ENCODE peak calls at places on chromosomes 16 and 17, in five cellular contexts. One of them, this sample, is unnamed.
A peak's percentile ranks its signal among the peaks of the same experiment; 100 is the strongest.

GRCh38 chr16:71515026-71515425 is 11.2 kb upstream of the CHST4 start:
- DNase-seq in aorta: no peak
- DNase-seq in body of pancreas: peak; percentile 71
- DNase-seq in CD4-positive, CD25-positive, alpha-beta regulatory T cell: no peak
- DNase-seq in fibroblast of lung: no peak
- DNase-seq in this sample: peak; percentile 64

GRCh38 chr17:27892866-27893769 is at the start of gene LYRM9:
- DNase-seq in CD4-positive, CD25-positive, alpha-beta regulatory T cell: peak; percentile 91
- DNase-seq in fibroblast of lung: peak; percentile 83
- DNase-seq in body of pancreas: peak; percentile 94
- DNase-seq in aorta: peak; percentile 94
- DNase-seq in this sample: peak; percentile 82

GRCh38 chr17:46848534-46848933 is 2.8 kb upstream of the WNT9B start:
- DNase-seq in CD4-positive, CD25-positive, alpha-beta regulatory T cell: no peak
- DNase-seq in body of pancreas: no peak
- DNase-seq in fibroblast of lung: no peak
- DNase-seq in aorta: no peak
- DNase-seq in this sample: no peak

GRCh38 chr16:46658925-46659324 is 30.1 kb downstream of the VPS35 start:
- DNase-seq in body of pancreas: no peak
- DNase-seq in fibroblast of lung: no peak
- DNase-seq in CD4-positive, CD25-positive, alpha-beta regulatory T cell: no peak
- DNase-seq in aorta: peak; percentile 76
- DNase-seq in this sample: no peak

GRCh38 chr16:52912565-52913173 is 140.0 kb downstream of the CHD9NB start:
- DNase-seq in body of pancreas: peak; percentile 76
- DNase-seq in aorta: peak; percentile 52
- DNase-seq in fibroblast of lung: peak; percentile 66
- DNase-seq in CD4-positive, CD25-positive, alpha-beta regulatory T cell: no peak
- DNase-seq in this sample: peak; percentile 77

GRCh38 chr16:57024894-57025680 is 35.7 kb downstream of the NLRC5 start:
- DNase-seq in body of pancreas: no peak
- DNase-seq in CD4-positive, CD25-positive, alpha-beta regulatory T cell: no peak
- DNase-seq in fibroblast of lung: no peak
- DNase-seq in aorta: no peak
- DNase-seq in this sample: no peak

GRCh38 chr17:79811036-79811887 is 14.4 kb upstream of the CBX8 start:
- DNase-seq in body of pancreas: no peak
- DNase-seq in CD4-positive, CD25-positive, alpha-beta regulatory T cell: no peak
- DNase-seq in aorta: no peak
- DNase-seq in fibroblast of lung: no peak
- DNase-seq in this sample: no peak

GRCh38 chr16:85675528-85675927 is 13.2 kb downstream of the GINS2 start:
- DNase-seq in aorta: peak; percentile 3
- DNase-seq in fibroblast of lung: peak; percentile 59
- DNase-seq in body of pancreas: no peak
- DNase-seq in CD4-positive, CD25-positive, alpha-beta regulatory T cell: no peak
- DNase-seq in this sample: no peak

GRCh38 chr17:2102931-2103398 is 48.1 kb downstream of the HIC1 start:
- DNase-seq in body of pancreas: no peak
- DNase-seq in fibroblast of lung: peak; percentile 53
- DNase-seq in aorta: no peak
- DNase-seq in CD4-positive, CD25-positive, alpha-beta regulatory T cell: no peak
- DNase-seq in this sample: no peak

GRCh38 chr17:59783221-59784016 is 76.0 kb downstream of the VMP1 start:
- DNase-seq in fibroblast of lung: peak; percentile 64
- DNase-seq in CD4-positive, CD25-positive, alpha-beta regulatory T cell: peak; percentile 52
- DNase-seq in aorta: no peak
- DNase-seq in body of pancreas: no peak
- DNase-seq in this sample: no peak

GRCh38 chr16:3797904-3798811 is 80.8 kb upstream of the TRAP1 start:
- DNase-seq in aorta: no peak
- DNase-seq in fibroblast of lung: no peak
- DNase-seq in CD4-positive, CD25-positive, alpha-beta regulatory T cell: no peak
- DNase-seq in body of pancreas: no peak
- DNase-seq in this sample: no peak

GRCh38 chr17:45060382-45060823 is 714 bp upstream of the NMT1 start:
- DNase-seq in aorta: no peak
- DNase-seq in CD4-positive, CD25-positive, alpha-beta regulatory T cell: no peak
- DNase-seq in body of pancreas: no peak
- DNase-seq in fibroblast of lung: no peak
- DNase-seq in this sample: no peak

GRCh38 chr17:35241520-35241919 is 1.4 kb upstream of the SLFN5 start:
- DNase-seq in aorta: no peak
- DNase-seq in fibroblast of lung: no peak
- DNase-seq in CD4-positive, CD25-positive, alpha-beta regulatory T cell: peak; percentile 21
- DNase-seq in body of pancreas: no peak
- DNase-seq in this sample: no peak

GRCh38 chr16:11757671-11758545 is 15.3 kb upstream of the TXNDC11 start:
- DNase-seq in CD4-positive, CD25-positive, alpha-beta regulatory T cell: no peak
- DNase-seq in fibroblast of lung: peak; percentile 71
- DNase-seq in aorta: no peak
- DNase-seq in body of pancreas: no peak
- DNase-seq in this sample: peak; percentile 91

GRCh38 chr16:30395992-30396560 is 856 bp downstream of the ZNF48 start:
- DNase-seq in body of pancreas: no peak
- DNase-seq in fibroblast of lung: no peak
- DNase-seq in aorta: no peak
- DNase-seq in CD4-positive, CD25-positive, alpha-beta regulatory T cell: no peak
- DNase-seq in this sample: peak; percentile 42

GRCh38 chr17:73343168-73343634 is 31.4 kb upstream of the CDC42EP4 start:
- DNase-seq in fibroblast of lung: peak; percentile 86
- DNase-seq in aorta: peak; percentile 84
- DNase-seq in body of pancreas: peak; percentile 54
- DNase-seq in CD4-positive, CD25-positive, alpha-beta regulatory T cell: no peak
- DNase-seq in this sample: no peak

GRCh38 chr16:53083123-53083522 is 28.3 kb downstream of the CHD9 start:
- DNase-seq in CD4-positive, CD25-positive, alpha-beta regulatory T cell: no peak
- DNase-seq in fibroblast of lung: no peak
- DNase-seq in body of pancreas: no peak
- DNase-seq in aorta: no peak
- DNase-seq in this sample: no peak

GRCh38 chr16:89373355-89374110 is 116.8 kb downstream of the ANKRD11 start:
- DNase-seq in body of pancreas: no peak
- DNase-seq in fibroblast of lung: peak; percentile 60
- DNase-seq in CD4-positive, CD25-positive, alpha-beta regulatory T cell: no peak
- DNase-seq in aorta: peak; percentile 86
- DNase-seq in this sample: no peak

GRCh38 chr16:69496376-69496775 is 69.4 kb upstream of the NFAT5 start:
- DNase-seq in CD4-positive, CD25-positive, alpha-beta regulatory T cell: no peak
- DNase-seq in aorta: no peak
- DNase-seq in fibroblast of lung: no peak
- DNase-seq in body of pancreas: no peak
- DNase-seq in this sample: no peak

GRCh38 chr17:53336281-53336680 is 486.4 kb upstream of the KIF2B start:
- DNase-seq in body of pancreas: no peak
- DNase-seq in CD4-positive, CD25-positive, alpha-beta regulatory T cell: no peak
- DNase-seq in aorta: no peak
- DNase-seq in fibroblast of lung: no peak
- DNase-seq in this sample: no peak

GRCh38 chr16:79042886-79043285 is 557.7 kb downstream of the MAF start:
- DNase-seq in CD4-positive, CD25-positive, alpha-beta regulatory T cell: peak; percentile 2
- DNase-seq in aorta: no peak
- DNase-seq in fibroblast of lung: no peak
- DNase-seq in body of pancreas: no peak
- DNase-seq in this sample: no peak

GRCh38 chr17:2171725-2172446 is 117.0 kb downstream of the HIC1 start:
- DNase-seq in body of pancreas: peak; percentile 88
- DNase-seq in aorta: peak; percentile 85
- DNase-seq in CD4-positive, CD25-positive, alpha-beta regulatory T cell: no peak
- DNase-seq in fibroblast of lung: peak; percentile 100
- DNase-seq in this sample: peak; percentile 7

GRCh38 chr17:14078027-14078426 is 8.7 kb downstream of the COX10 start:
- DNase-seq in aorta: no peak
- DNase-seq in fibroblast of lung: no peak
- DNase-seq in CD4-positive, CD25-positive, alpha-beta regulatory T cell: peak; percentile 11
- DNase-seq in body of pancreas: no peak
- DNase-seq in this sample: no peak

GRCh38 chr17:37082985-37083384 is 134.2 kb downstream of the AATF start:
- DNase-seq in body of pancreas: no peak
- DNase-seq in aorta: no peak
- DNase-seq in CD4-positive, CD25-positive, alpha-beta regulatory T cell: no peak
- DNase-seq in fibroblast of lung: no peak
- DNase-seq in this sample: no peak

GRCh38 chr16:28935924-28936783 is 4.4 kb downstream of the CD19 start:
- DNase-seq in body of pancreas: peak; percentile 70
- DNase-seq in CD4-positive, CD25-positive, alpha-beta regulatory T cell: peak; percentile 81
- DNase-seq in fibroblast of lung: peak; percentile 57
- DNase-seq in aorta: peak; percentile 91
- DNase-seq in this sample: peak; percentile 98

GRCh38 chr16:89598199-89598598 is 15.2 kb upstream of the DPEP1 start:
- DNase-seq in aorta: no peak
- DNase-seq in body of pancreas: no peak
- DNase-seq in CD4-positive, CD25-positive, alpha-beta regulatory T cell: no peak
- DNase-seq in fibroblast of lung: peak; percentile 57
- DNase-seq in this sample: no peak

GRCh38 chr16:80994451-80994850 is 12.2 kb downstream of the CMC2 start:
- DNase-seq in fibroblast of lung: peak; percentile 11
- DNase-seq in aorta: no peak
- DNase-seq in body of pancreas: no peak
- DNase-seq in CD4-positive, CD25-positive, alpha-beta regulatory T cell: no peak
- DNase-seq in this sample: no peak

GRCh38 chr16:67967183-67967955 is 1.1 kb downstream of the SLC12A4 start:
- DNase-seq in fibroblast of lung: no peak
- DNase-seq in aorta: no peak
- DNase-seq in body of pancreas: no peak
- DNase-seq in CD4-positive, CD25-positive, alpha-beta regulatory T cell: peak; percentile 12
- DNase-seq in this sample: no peak

GRCh38 chr16:55499951-55500350 is 8.9 kb upstream of the LPCAT2 start:
- DNase-seq in fibroblast of lung: peak; percentile 93
- DNase-seq in CD4-positive, CD25-positive, alpha-beta regulatory T cell: no peak
- DNase-seq in body of pancreas: no peak
- DNase-seq in aorta: peak; percentile 86
- DNase-seq in this sample: no peak

DNA sequence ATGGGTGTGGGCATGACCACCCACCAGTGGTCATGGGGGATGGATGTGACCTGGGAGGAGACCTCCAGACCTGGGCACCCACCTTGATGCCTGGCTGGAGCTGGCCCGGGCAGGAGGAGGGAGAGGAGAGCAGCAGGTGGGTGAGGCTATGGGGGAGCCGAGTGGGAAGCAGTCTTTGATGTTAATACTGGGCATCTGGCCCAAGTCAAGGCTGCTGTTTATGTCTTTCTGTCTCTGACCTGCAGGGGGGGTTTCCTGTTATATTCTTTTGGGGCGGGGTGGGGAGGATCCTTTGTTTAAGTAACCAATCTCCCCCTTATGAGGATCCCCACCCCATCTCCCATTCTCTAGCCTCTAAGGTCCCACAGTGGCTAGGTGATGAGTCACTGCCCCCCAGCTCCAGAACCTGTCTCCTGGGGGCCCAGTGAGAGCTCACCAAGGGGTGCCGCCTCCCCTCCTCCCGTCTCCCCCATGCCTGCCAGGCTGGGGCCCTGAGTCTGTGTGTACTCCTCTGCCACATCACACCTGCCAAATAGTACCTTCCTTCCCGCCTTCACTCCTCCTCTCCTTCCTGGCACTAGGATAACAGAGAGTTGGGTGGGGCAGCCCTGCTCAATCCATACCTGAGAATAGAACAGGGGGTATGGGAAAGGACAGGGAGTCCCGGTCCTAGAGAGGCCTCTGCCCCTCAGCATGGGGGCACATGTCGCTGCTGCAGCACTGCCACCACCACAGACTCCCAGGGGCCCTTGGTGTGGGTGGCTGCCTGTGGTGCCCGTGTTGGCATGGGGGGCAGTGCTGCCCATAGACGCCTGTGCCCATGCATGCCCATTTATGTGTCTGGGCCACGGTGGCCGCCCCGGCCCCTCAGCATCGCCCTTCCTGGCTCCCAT is 7.2 kb downstream of the THRA start:
- DNase-seq in aorta: no peak
- DNase-seq in fibroblast of lung: peak; percentile 56
- DNase-seq in CD4-positive, CD25-positive, alpha-beta regulatory T cell: peak; percentile 40
- DNase-seq in body of pancreas: peak; percentile 79
- DNase-seq in this sample: peak; percentile 88
- H3K4me1 ChIP-seq in aorta: no peaks in the 10 kb centered on the region
- H3K4me1 ChIP-seq in fibroblast of lung: peaks cover 43% of the 10 kb centered on the region
- H3K4me1 ChIP-seq in CD4-positive, CD25-positive, alpha-beta regulatory T cell: peaks cover 69% of the 10 kb centered on the region
- H3K4me1 ChIP-seq in body of pancreas: peaks cover 90% of the 10 kb centered on the region
- H3K4me1 ChIP-seq in this sample: peaks cover 35% of the 10 kb centered on the region

DNA sequence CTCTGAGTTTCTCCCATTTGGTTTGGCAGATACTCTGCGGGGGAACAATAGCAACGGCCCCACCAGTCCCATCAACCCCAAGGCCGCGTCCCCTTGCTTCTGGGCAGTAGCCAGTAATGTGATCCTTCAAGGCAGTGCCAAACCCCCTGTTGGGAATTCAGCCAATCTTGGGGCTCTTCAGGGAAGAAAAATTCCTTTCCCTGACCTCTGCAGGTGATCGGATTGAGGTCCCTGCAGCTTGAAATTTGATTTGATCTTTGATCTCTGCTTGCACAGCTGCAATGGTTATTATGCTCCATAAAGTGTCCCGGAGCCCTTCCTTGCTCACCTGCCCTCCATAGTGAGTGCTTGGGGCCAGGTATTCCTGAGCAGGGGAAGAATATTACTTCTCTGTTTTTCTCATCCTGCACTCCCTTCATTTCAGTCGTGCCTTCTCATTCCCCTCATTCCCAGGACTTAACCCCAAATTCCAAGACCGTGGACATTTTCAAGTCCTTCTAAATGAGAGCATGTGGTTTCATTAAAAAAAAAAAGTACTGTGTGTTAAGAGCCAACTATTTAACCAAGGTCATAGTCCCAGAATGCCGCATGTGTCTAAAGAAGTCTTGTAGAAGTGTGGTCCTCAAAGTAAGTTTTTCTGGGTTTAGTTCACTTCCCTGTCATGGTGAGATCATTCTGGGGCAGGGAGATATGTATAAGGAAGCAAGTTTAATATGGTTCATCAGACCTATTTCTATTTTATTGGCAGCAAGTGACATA is 56.3 kb downstream of the SOX9 start:
- DNase-seq in fibroblast of lung: no peak
- DNase-seq in aorta: no peak
- DNase-seq in CD4-positive, CD25-positive, alpha-beta regulatory T cell: no peak
- DNase-seq in body of pancreas: no peak
- DNase-seq in this sample: peak; percentile 68
- H3K27ac ChIP-seq in fibroblast of lung: no peak overlapping the region
- H3K27ac ChIP-seq in aorta: no peak overlapping the region
- H3K27ac ChIP-seq in CD4-positive, CD25-positive, alpha-beta regulatory T cell: no peak overlapping the region
- H3K27ac ChIP-seq in body of pancreas: no peak overlapping the region
- H3K27ac ChIP-seq in this sample: no peak overlapping the region

DNA sequence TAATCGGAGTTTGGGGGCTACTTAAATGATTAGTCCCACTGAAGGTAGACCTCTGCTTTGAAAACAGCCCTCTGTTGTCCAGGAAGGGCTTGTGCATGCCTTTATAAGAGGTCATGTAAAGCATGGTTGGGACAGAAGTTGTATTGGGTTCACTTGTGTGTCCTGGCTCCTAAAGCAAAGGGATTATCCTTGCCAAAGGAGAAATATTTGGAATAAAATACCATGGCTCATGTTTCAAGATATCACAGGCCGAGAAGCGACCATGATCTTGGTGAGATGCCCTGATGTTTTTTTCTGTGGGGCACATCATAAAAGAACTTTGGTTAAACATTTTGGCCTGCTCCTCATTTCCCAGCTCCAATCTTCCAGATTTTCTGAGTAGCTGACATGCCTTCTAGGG is 234.1 kb downstream of the MSI2 start:
- DNase-seq in CD4-positive, CD25-positive, alpha-beta regulatory T cell: no peak
- DNase-seq in body of pancreas: no peak
- DNase-seq in aorta: no peak
- DNase-seq in fibroblast of lung: no peak
- DNase-seq in this sample: no peak
- H3K4me1 ChIP-seq in CD4-positive, CD25-positive, alpha-beta regulatory T cell: peaks cover 11% of the 10 kb centered on the region
- H3K4me1 ChIP-seq in body of pancreas: no peaks in the 10 kb centered on the region
- H3K4me1 ChIP-seq in aorta: peaks cover 4% of the 10 kb centered on the region
- H3K4me1 ChIP-seq in fibroblast of lung: no peaks in the 10 kb centered on the region
- H3K4me1 ChIP-seq in this sample: no peaks in the 10 kb centered on the region

GRCh38 chr17:66276328-66276937 is 26.0 kb upstream of the PRKCA start:
- DNase-seq in body of pancreas: no peak
- DNase-seq in aorta: no peak
- DNase-seq in fibroblast of lung: peak; percentile 29
- DNase-seq in CD4-positive, CD25-positive, alpha-beta regulatory T cell: no peak
- DNase-seq in this sample: peak; percentile 19
- H3K27ac ChIP-seq in body of pancreas: no peak overlapping the region
- H3K27ac ChIP-seq in aorta: no peak overlapping the region
- H3K27ac ChIP-seq in fibroblast of lung: peak overlapping the region; percentile 38
- H3K27ac ChIP-seq in CD4-positive, CD25-positive, alpha-beta regulatory T cell: no peak overlapping the region
- H3K27ac ChIP-seq in this sample: no peak overlapping the region

This sample was measured in small intestine.